ENCODE peak calls at places on chromosomes 6 and 20, in five cellular contexts. E, O, Z, P and D are unnamed samples.

GRCh38 chr6:40485300-40485699 is 101.9 kb downstream of the LRFN2 start:
- DNase-seq in E (no peak), O (no peak), Z (no peak), P (no peak), D (no peak)

GRCh38 chr20:37511605-37512275 is 9.3 kb upstream of the NNAT start:
- DNase-seq in P (no peak), Z (peak), O (peak), E (peak), D (no peak)

GRCh38 chr20:59051666-59052065 is 9.1 kb upstream of the PRELID3B start:
- DNase-seq in P (no peak), E (no peak), Z (no peak), O (no peak), D (no peak)

GRCh38 chr6:17439243-17439993 is 46.0 kb downstream of the CAP2 start:
- DNase-seq in O (peak), E (no peak), Z (no peak), P (no peak), D (no peak)

GRCh38 chr6:110618591-110619267 is 142.3 kb upstream of the SLC22A16 start:
- DNase-seq in P (peak), O (no peak), E (peak), Z (no peak), D (no peak)

GRCh38 chr6:82006027-82006738 is 241.4 kb downstream of the IBTK start:
- DNase-seq in P (peak), O (peak), E (peak), Z (peak), D (no peak)

GRCh38 chr20:4471221-4471620 is 250.5 kb upstream of the PRND start:
- DNase-seq in P (no peak), Z (peak), O (peak), E (peak), D (no peak)

GRCh38 chr6:106894978-106895702 is 79.4 kb downstream of the CD24 start:
- DNase-seq in P (no peak), O (peak), Z (peak), E (no peak), D (no peak)

GRCh38 chr6:131009790-131010189 is 53.3 kb downstream of the EPB41L2 start:
- DNase-seq in O (no peak), E (no peak), Z (no peak), P (no peak), D (no peak)

GRCh38 chr6:6699741-6700367 is 111.3 kb downstream of the LY86 start:
- DNase-seq in O (peak), P (no peak), E (peak), Z (peak), D (no peak)

GRCh38 chr20:56360899-56361199 is 2.1 kb downstream of the FAM210B start:
- DNase-seq in Z (no peak), O (no peak), E (no peak), P (no peak), D (no peak)

GRCh38 chr20:57400262-57400701 is 9.1 kb downstream of the RBM38 start:
- DNase-seq in E (no peak), Z (no peak), P (no peak), O (no peak), D (peak)

GRCh38 chr6:104462811-104463599 is 396.7 kb downstream of the HACE1 start:
- DNase-seq in E (no peak), P (no peak), Z (no peak), O (no peak), D (no peak)

GRCh38 chr6:30845183-30845582 is 39.1 kb upstream of the DDR1 start:
- DNase-seq in P (no peak), E (no peak), O (no peak), Z (no peak), D (no peak)

GRCh38 chr20:59788196-59788735 is 145.2 kb downstream of the SYCP2 start:
- DNase-seq in O (no peak), P (no peak), E (no peak), Z (no peak), D (no peak)

GRCh38 chr6:127266892-127267741 is 453 bp downstream of the RNF146 start:
- DNase-seq in E (peak), P (peak), Z (peak), O (peak), D (peak)

GRCh38 chr20:36094497-36094896 is 60.0 kb upstream of the EPB41L1 start:
- DNase-seq in P (peak), E (no peak), Z (peak), O (peak), D (no peak)

GRCh38 chr6:26155066-26155925 is 68.1 kb downstream of the HFE start:
- DNase-seq in E (no peak), Z (no peak), O (no peak), P (peak), D (peak)

GRCh38 chr20:22379472-22379871 is 204.9 kb downstream of the FOXA2 start:
- DNase-seq in E (no peak), Z (peak), O (peak), P (no peak), D (no peak)

GRCh38 chr20:11689262-11689661 is 228.4 kb upstream of the BTBD3 start:
- DNase-seq in P (no peak), Z (no peak), O (no peak), E (no peak), D (no peak)

GRCh38 chr20:4227085-4227821 is 211.9 kb upstream of the RNF24 start:
- DNase-seq in E (peak), P (no peak), O (peak), Z (peak), D (no peak)

GRCh38 chr6:157613011-157613522 is 210.0 kb upstream of the SNX9 start:
- DNase-seq in E (peak), O (peak), Z (peak), P (no peak), D (no peak)

GRCh38 chr20:49768204-49769124 is 44.2 kb upstream of the SLC9A8 start:
- DNase-seq in P (no peak), E (peak), O (peak), Z (peak), D (no peak)

GRCh38 chr20:57883761-57884160 is 173.9 kb upstream of the PMEPA1 start:
- DNase-seq in P (no peak), E (no peak), Z (no peak), O (no peak), D (no peak)

GRCh38 chr6:3361312-3362037 is 95.4 kb downstream of the SLC22A23 start:
- DNase-seq in Z (no peak), E (no peak), O (no peak), P (no peak), D (no peak)

GRCh38 chr20:56967916-56968315 is 298.5 kb downstream of the BMP7 start:
- DNase-seq in Z (no peak), E (no peak), O (no peak), P (no peak), D (no peak)

GRCh38 chr6:168118935-168119334 is 39.9 kb upstream of the FRMD1 start:
- DNase-seq in Z (no peak), O (no peak), P (no peak), E (no peak), D (no peak)

GRCh38 chr20:53403029-53403428 is 190.6 kb downstream of the ZNF217 start:
- DNase-seq in O (no peak), P (no peak), Z (no peak), E (no peak), D (no peak)

GRCh38 chr20:18904192-18904591 is 90.6 kb downstream of the SCP2D1 start:
- DNase-seq in Z (no peak), O (no peak), E (no peak), P (no peak), D (no peak)

GRCh38 chr20:44800398-44801046 is 9.8 kb downstream of the RIMS4 start:
- DNase-seq in O (no peak), Z (no peak), P (peak), E (no peak), D (no peak)
- TF ChIP-seq CTCF in O (peak), Z (no peak), P (no peak), E (peak), D (peak)

GRCh38 chr6:124446966-124447365 is 515.3 kb upstream of the RNF217 start:
- DNase-seq in P (no peak), O (no peak), Z (no peak), E (no peak), D (no peak)
- TF ChIP-seq CTCF in P (no peak), O (no peak), Z (no peak), E (no peak), D (no peak)

GRCh38 chr6:138300469-138300868 is 77.2 kb upstream of the SMIM28 start:
- DNase-seq in P (no peak), O (no peak), E (no peak), Z (no peak), D (no peak)
- TF ChIP-seq CTCF in P (no peak), O (no peak), E (no peak), Z (no peak), D (no peak)

GRCh38 chr6:32152414-32153251 is 894 bp upstream of the PRRT1 start:
- DNase-seq in O (peak), Z (peak), E (peak), P (no peak), D (no peak)

GRCh38 chr6:32154514-32155161 is 697 bp downstream of the PPT2 start:
- DNase-seq in O (peak), E (peak), P (no peak), Z (peak), D (peak)

GRCh38 chr6:32151885-32152311 is at the start of gene PRRT1:
- DNase-seq in O (no peak), E (no peak), P (no peak), Z (no peak), D (no peak)

GRCh38 chr6:32153835-32154513 is at the start of gene PPT2:
- DNase-seq in O (peak), P (peak), E (peak), Z (peak), D (peak)

GRCh38 chr6:32153252-32153834 is 598 bp upstream of the PPT2 start:
- DNase-seq in Z (no peak), P (no peak), E (no peak), O (peak), D (no peak)
- TF ChIP-seq CTCF in Z (peak), P (no peak), E (peak), O (peak), D (no peak)

DNA sequence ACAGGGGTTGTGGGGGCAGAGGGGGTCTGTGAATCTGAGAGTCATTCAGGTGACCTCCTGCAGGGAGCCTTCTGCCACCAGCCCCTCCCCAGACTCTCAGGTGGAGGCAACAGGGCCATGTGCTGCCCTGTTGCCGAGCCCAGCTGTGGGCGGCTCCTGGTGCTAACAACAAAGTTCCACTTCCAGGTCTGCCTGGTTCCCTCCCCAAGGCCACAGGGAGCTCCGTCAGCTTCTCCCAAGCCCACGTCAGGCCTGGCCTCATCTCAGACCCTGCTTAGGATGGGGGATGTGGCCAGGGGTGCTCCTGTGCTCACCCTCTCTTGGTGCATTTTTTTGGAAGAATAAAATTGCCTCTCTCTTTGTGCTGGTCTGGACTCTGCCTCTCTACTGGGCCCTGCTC is 10.7 kb downstream of the GTSF1L start:
- DNase-seq in Z (no peak), P (no peak), O (no peak), E (no peak), D (no peak)
- TF ChIP-seq CTCF in Z (no peak), P (no peak), O (no peak), E (no peak), D (no peak)

DNA sequence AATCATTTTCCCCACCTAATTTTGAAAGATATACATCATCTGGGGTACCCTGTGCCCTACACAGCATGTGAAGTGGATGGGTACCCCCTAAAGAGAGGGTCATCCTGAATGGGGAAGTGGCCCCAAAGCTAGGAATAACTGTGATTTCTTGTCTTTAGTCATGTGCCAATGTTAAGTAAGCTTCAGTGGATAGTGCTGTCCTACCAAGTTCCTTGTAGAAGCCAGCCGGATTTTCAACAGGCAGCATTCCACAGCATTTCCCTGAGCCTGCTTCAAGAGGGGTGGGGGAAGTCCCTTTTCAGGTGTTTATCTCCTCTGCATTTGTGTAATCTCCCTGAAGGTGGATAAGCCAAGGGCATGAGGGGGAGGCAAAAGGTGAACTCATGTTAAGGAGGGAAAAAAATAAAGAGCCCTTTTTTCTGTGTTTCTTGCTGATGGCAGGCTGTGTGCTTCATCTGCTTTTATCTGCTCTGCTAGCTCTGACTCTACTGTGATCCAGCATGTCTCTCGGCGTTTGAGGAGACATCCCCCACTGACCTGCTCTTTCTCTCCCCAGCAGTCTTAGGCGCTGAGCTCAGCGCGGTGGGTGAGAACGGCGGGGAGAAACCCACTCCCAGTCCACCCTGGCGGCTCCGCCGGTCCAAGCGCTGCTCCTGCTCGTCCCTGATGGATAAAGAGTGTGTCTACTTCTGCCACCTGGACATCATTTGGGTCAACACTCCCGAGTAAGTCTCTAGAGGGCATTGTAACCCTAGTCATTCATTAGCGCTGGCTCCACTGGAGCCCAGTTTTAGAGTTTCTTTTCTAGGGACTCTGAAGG is 1.8 kb downstream of the EDN1 start:
- DNase-seq in O (peak), Z (peak), P (peak), E (no peak), D (peak)
- TF ChIP-seq CTCF in O (no peak), Z (peak), P (no peak), E (peak), D (peak)

GRCh38 chr6:68196645-68197044 is 438.4 kb upstream of the ADGRB3 start:
- DNase-seq in O (peak), P (no peak), E (no peak), Z (peak), D (no peak)
- TF ChIP-seq CTCF in O (no peak), P (no peak), E (peak), Z (peak), D (peak)

GRCh38 chr20:23773127-23773526 is 22.4 kb upstream of the CST1 start:
- DNase-seq in P (no peak), E (no peak), O (no peak), Z (no peak), D (no peak)

GRCh38 chr20:23770384-23770783 is 19.6 kb upstream of the CST1 start:
- DNase-seq in P (no peak), O (no peak), Z (no peak), E (no peak), D (no peak)

GRCh38 chr20:23776067-23776771 is 25.5 kb upstream of the CST1 start:
- DNase-seq in P (no peak), E (no peak), Z (no peak), O (no peak), D (no peak)

GRCh38 chr20:23773579-23773978 is 22.8 kb upstream of the CST1 start:
- DNase-seq in E (no peak), Z (no peak), O (no peak), P (no peak), D (no peak)

DNA sequence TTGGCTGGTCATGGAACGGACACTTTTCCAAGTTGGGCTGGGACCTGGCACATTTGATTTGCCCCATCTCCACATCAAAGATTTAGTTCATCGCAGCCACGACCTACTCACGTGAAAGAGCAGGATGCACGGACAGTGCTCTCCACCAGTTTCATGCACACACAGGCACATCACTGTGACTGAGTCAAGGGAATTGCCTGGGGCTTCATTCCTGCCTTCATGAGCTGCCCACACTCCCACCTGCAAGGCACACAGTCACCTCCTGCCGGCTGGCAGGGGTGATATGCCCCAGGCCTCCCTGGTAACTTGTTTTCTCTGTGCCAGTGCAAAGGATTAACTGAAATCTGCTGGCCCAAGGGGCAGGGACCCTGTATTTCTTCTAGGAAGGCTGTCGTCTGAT is 23.3 kb upstream of the CST1 start:
- DNase-seq in E (no peak), P (no peak), Z (no peak), O (no peak), D (no peak)
- TF ChIP-seq CTCF in E (no peak), P (no peak), Z (no peak), O (no peak), D (no peak)